ENCODE peak calls at places on chromosomes 2 and 18, in four cellular contexts. T is K562, N is HepG2, M is GM12878. C is an unnamed sample.
A peak's percentile ranks its signal among the peaks of the same experiment; 100 is the strongest.

GRCh38 chr2:64966839-64967238 is 22.4 kb upstream of the SLC1A4 start:
- DNase-seq in T (no peak), N (no peak), M (no peak), C (no peak)

GRCh38 chr2:145411493-145411892 is 891.6 kb upstream of the ZEB2 start:
- DNase-seq in T (no peak), N (no peak), M (peak; percentile 68), C (no peak)

GRCh38 chr2:120241709-120242108 is 10.9 kb upstream of the RALB start:
- DNase-seq in T (no peak), N (no peak), M (no peak), C (no peak)

GRCh38 chr18:62634991-62635630 is 80.2 kb upstream of the PHLPP1 start:
- DNase-seq in T (no peak), N (peak; percentile 7), M (no peak), C (no peak)

GRCh38 chr18:21656402-21656801 is 44.3 kb downstream of the SNRPD1 start:
- DNase-seq in T (no peak), N (no peak), M (no peak), C (no peak)

GRCh38 chr2:216508229-216508628 is 9.6 kb downstream of the RPL37A start:
- DNase-seq in T (no peak), N (no peak), M (no peak), C (no peak)

GRCh38 chr2:224938670-224939309 is 103.5 kb downstream of the DOCK10 start:
- DNase-seq in T (no peak), N (no peak), M (no peak), C (no peak)

GRCh38 chr2:54669677-54670484 is 53.6 kb upstream of the EML6 start:
- DNase-seq in T (no peak), N (peak; percentile 96), M (no peak), C (no peak)

GRCh38 chr18:77374106-77374505 is 124.5 kb downstream of the GALR1 start:
- DNase-seq in T (no peak), N (no peak), M (no peak), C (no peak)

GRCh38 chr2:8132889-8133288 is 549.0 kb upstream of the ID2 start:
- DNase-seq in T (no peak), N (no peak), M (no peak), C (no peak)

GRCh38 chr2:62197609-62198236 is 1.8 kb downstream of the B3GNT2 start:
- DNase-seq in T (peak; percentile 54), N (no peak), M (no peak), C (peak; percentile 72)

GRCh38 chr2:106997204-106997603 is 111.2 kb upstream of the ST6GAL2 start:
- DNase-seq in T (no peak), N (no peak), M (no peak), C (no peak)

GRCh38 chr2:145919507-145919906 is 1399.6 kb upstream of the ZEB2 start:
- DNase-seq in T (no peak), N (no peak), M (no peak), C (no peak)

GRCh38 chr2:71923887-71924533 is 223.7 kb downstream of the CYP26B1 start:
- DNase-seq in T (peak; percentile 72), N (peak; percentile 76), M (peak; percentile 2), C (peak; percentile 96)

GRCh38 chr2:59726226-59726800 is 827.1 kb downstream of the BCL11A start:
- DNase-seq in T (no peak), N (no peak), M (no peak), C (no peak)

GRCh38 chr2:238742066-238742465 is 105.8 kb upstream of the TWIST2 start:
- DNase-seq in T (no peak), N (no peak), M (no peak), C (no peak)

GRCh38 chr2:238738917-238739316 is 109.0 kb upstream of the TWIST2 start:
- DNase-seq in T (no peak), N (no peak), M (no peak), C (no peak)

GRCh38 chr2:238742664-238743063 is 105.2 kb upstream of the TWIST2 start:
- DNase-seq in T (no peak), N (no peak), M (no peak), C (no peak)

GRCh38 chr2:238741277-238741676 is 106.6 kb upstream of the TWIST2 start:
- DNase-seq in T (no peak), N (no peak), M (no peak), C (no peak)

DNA sequence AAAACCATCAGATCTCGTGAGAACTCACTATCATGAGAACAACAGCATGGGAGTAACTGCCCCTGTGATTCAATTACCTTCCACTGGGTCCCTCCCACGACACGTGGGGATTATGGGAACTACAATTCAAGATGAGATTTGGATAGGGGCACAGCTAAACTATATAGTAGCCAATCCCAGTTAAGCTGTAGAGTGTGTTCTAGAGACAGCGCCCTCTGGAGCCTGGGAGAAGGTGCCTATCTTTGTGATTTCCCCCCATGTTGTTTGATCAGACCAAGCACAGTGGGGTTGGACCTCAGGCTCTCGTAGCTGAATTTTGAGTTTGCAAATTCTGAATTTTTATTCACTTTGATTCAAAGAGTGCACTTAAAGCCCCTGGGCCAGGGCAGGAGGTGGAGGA is 108.2 kb upstream of the TWIST2 start:
- DNase-seq in T (no peak), N (no peak), M (no peak), C (peak; percentile 49)
- TF ChIP-seq CTCF in T (no peak), N (no peak), M (no peak), C (peak; percentile 54)

GRCh38 chr2:27363933-27364332 is 6.2 kb downstream of the EIF2B4 start:
- DNase-seq in T (no peak), N (no peak), M (no peak), C (no peak)
- H3K36me3 ChIP-seq in T (peaks cover 58% of the 10 kb centered on the region), N (peaks cover 48% of the 10 kb centered on the region), M (peaks cover 16% of the 10 kb centered on the region), C (peaks cover 21% of the 10 kb centered on the region)

DNA sequence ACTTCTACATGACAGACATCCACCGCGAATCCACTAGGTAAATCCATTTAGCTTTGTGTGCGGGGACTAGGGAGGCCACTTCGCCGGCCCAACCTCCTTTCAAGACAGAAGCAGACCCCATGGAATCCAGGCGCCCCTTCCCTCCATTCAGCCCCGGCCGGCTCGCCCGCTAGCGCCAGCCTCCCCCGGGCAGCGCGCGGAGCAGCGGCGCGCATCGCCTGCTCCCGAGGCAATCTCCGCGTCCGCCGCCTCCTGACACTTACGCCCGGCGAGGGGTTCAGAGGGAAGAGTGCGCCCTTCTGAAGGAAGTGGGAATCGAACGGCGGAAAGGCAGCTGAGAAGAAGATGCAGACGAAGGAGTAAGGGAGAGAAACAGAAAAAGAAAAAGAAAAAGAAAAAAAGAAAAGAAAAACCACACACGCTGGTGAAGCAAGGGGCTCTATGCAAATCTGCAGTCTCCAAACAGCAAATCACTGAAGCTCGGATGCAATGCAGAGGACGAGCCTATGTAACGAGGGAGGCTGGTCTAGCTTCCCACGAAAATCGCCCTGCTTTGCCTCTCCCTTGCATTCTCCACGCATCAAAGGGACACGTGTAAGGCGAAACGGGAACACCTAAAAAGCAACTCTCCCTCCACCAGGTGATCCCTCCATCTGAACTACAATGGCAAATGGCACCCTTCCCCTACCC is 684.4 kb downstream of the NRXN1 start:
- DNase-seq in T (no peak), N (no peak), M (no peak), C (peak; percentile 69)
- TF ChIP-seq JUNB in T (no peak), N (no peak), M (no peak), C (no peak)

GRCh38 chr2:234249006-234249405 is 198.5 kb downstream of the SPP2 start:
- DNase-seq in T (no peak), N (no peak), M (no peak), C (no peak)
- TF ChIP-seq CTCF in T (no peak), N (no peak), M (no peak), C (peak; percentile 11)

DNA sequence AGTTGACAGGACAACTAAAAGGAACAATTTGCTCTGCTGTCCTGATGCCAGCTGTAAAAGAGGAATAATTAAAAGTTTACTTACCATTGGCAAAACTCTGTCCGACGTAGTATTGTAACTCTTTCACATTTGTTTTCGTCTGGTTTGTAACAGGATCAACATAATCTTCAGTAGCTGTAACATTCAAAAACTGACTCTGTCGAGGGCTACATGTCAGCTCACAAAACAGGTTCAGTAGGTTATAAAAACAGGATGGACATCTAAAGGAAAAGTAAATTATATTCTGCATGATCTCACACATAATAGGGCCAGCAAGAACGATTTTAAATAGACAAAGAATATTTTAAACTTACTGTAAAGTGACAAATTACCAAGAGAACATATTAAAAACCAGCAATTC is 17.6 kb downstream of the NPC1 start:
- DNase-seq in T (no peak), N (no peak), M (no peak), C (no peak)
- H3K36me3 ChIP-seq in T (peaks cover 87% of the 10 kb centered on the region), N (peaks cover 55% of the 10 kb centered on the region), M (peaks cover 25% of the 10 kb centered on the region), C (peaks cover 52% of the 10 kb centered on the region)

GRCh38 chr2:241609859-241610793 is 26.8 kb downstream of the THAP4 start:
- DNase-seq in T (peak; percentile 87), N (peak; percentile 93), M (peak; percentile 40), C (peak; percentile 97)
- TF ChIP-seq JUNB in T (no peak), N (no peak), M (no peak), C (no peak)